ENCODE peak calls at places on chromosome 1, in ten cellular contexts. L, P, E, K, N, S, Y, Q, T and I are unnamed samples.

GRCh38 chr1:189313488-189313887 is 1164.2 kb downstream of the BRINP3 start:
- DNase-seq in L (peak; percentile 11), P (no peak), E (no peak), K (no peak), N (no peak), S (no peak), Y (no peak), Q (no peak), T (no peak), I (no peak)

GRCh38 chr1:247824023-247824422 is at the start of gene OR14A16:
- DNase-seq in L (no peak), P (no peak), E (no peak), K (no peak), N (no peak), S (no peak), Y (no peak), Q (no peak), T (no peak), I (no peak)

GRCh38 chr1:201713093-201713810 is 115.7 kb upstream of the IPO9 start:
- DNase-seq in L (peak; percentile 91), P (no peak), E (peak; percentile 100), K (peak; percentile 77), N (peak; percentile 99), S (peak; percentile 92), Y (no peak), Q (peak; percentile 94), T (peak; percentile 100), I (peak; percentile 100)

GRCh38 chr1:1115830-1116700 is at the start of gene C1orf159:
- DNase-seq in L (peak; percentile 96), P (peak; percentile 79), E (peak; percentile 98), K (peak; percentile 99), N (peak; percentile 96), S (peak; percentile 97), Y (peak; percentile 100), Q (peak; percentile 82), T (peak; percentile 99), I (peak; percentile 97)

GRCh38 chr1:921011-921837 is 2.5 kb upstream of the SAMD11 start:
- DNase-seq in L (peak; percentile 68), P (peak; percentile 63), E (peak; percentile 78), K (peak; percentile 92), N (peak; percentile 68), S (peak; percentile 70), Y (no peak), Q (no peak), T (no peak), I (peak; percentile 72)

GRCh38 chr1:222654849-222655248 is 37.0 kb downstream of the MIA3 start:
- DNase-seq in L (no peak), P (no peak), E (peak; percentile 14), K (no peak), N (peak; percentile 49), S (no peak), Y (peak; percentile 66), Q (no peak), T (no peak), I (no peak)

GRCh38 chr1:187977298-187977697 is 1148.5 kb downstream of the PLA2G4A start:
- DNase-seq in L (no peak), P (no peak), E (no peak), K (no peak), N (no peak), S (no peak), Y (no peak), Q (no peak), T (no peak), I (no peak)

GRCh38 chr1:151221616-151222015 is 23.3 kb downstream of the PIP5K1A start:
- DNase-seq in L (no peak), P (no peak), E (no peak), K (no peak), N (peak; percentile 23), S (no peak), Y (no peak), Q (no peak), T (no peak), I (peak; percentile 26)

GRCh38 chr1:116374340-116375164 is 1.5 kb downstream of the ATP1A1 start:
- DNase-seq in L (no peak), P (no peak), E (no peak), K (peak; percentile 50), N (no peak), S (no peak), Y (no peak), Q (no peak), T (no peak), I (no peak)

GRCh38 chr1:116372186-116372585 is 858 bp upstream of the ATP1A1 start:
- DNase-seq in L (no peak), P (no peak), E (no peak), K (no peak), N (no peak), S (no peak), Y (no peak), Q (no peak), T (no peak), I (no peak)

GRCh38 chr1:116375165-116375883 is 2.3 kb downstream of the ATP1A1 start:
- DNase-seq in L (no peak), P (no peak), E (peak; percentile 47), K (no peak), N (peak; percentile 53), S (no peak), Y (no peak), Q (no peak), T (no peak), I (peak; percentile 55)

GRCh38 chr1:116373451-116374339 is 651 bp downstream of the ATP1A1 start:
- DNase-seq in L (peak; percentile 38), P (no peak), E (peak; percentile 62), K (peak; percentile 82), N (peak; percentile 48), S (no peak), Y (peak; percentile 60), Q (no peak), T (peak; percentile 88), I (peak; percentile 67)

GRCh38 chr1:116372651-116373444 is at the start of gene ATP1A1:
- DNase-seq in L (peak; percentile 96), P (peak; percentile 64), E (peak; percentile 95), K (peak; percentile 99), N (peak; percentile 84), S (peak; percentile 91), Y (peak; percentile 97), Q (peak; percentile 54), T (peak; percentile 97), I (peak; percentile 93)
- TF ChIP-seq CTCF in L (no peak), P (no peak), E (no peak), K (no peak), N (no peak), S (no peak), Y (no peak), Q (no peak), T (no peak), I (no peak)

GRCh38 chr1:70358921-70359564 is 4.5 kb upstream of the ANKRD13C start:
- DNase-seq in L (no peak), P (no peak), E (no peak), K (no peak), N (peak; percentile 41), S (no peak), Y (peak; percentile 27), Q (no peak), T (no peak), I (no peak)

GRCh38 chr1:70353038-70353437 is 1.5 kb downstream of the ANKRD13C start:
- DNase-seq in L (no peak), P (no peak), E (no peak), K (no peak), N (no peak), S (no peak), Y (no peak), Q (no peak), T (no peak), I (no peak)

GRCh38 chr1:70353641-70354331 is 736 bp downstream of the ANKRD13C start:
- DNase-seq in L (peak; percentile 31), P (no peak), E (peak; percentile 61), K (no peak), N (peak; percentile 66), S (peak; percentile 49), Y (peak; percentile 15), Q (peak; percentile 58), T (no peak), I (peak; percentile 51)

GRCh38 chr1:70355111-70355407 is 537 bp upstream of the ANKRD13C start:
- DNase-seq in L (no peak), P (no peak), E (no peak), K (no peak), N (no peak), S (no peak), Y (no peak), Q (no peak), T (no peak), I (no peak)

DNA sequence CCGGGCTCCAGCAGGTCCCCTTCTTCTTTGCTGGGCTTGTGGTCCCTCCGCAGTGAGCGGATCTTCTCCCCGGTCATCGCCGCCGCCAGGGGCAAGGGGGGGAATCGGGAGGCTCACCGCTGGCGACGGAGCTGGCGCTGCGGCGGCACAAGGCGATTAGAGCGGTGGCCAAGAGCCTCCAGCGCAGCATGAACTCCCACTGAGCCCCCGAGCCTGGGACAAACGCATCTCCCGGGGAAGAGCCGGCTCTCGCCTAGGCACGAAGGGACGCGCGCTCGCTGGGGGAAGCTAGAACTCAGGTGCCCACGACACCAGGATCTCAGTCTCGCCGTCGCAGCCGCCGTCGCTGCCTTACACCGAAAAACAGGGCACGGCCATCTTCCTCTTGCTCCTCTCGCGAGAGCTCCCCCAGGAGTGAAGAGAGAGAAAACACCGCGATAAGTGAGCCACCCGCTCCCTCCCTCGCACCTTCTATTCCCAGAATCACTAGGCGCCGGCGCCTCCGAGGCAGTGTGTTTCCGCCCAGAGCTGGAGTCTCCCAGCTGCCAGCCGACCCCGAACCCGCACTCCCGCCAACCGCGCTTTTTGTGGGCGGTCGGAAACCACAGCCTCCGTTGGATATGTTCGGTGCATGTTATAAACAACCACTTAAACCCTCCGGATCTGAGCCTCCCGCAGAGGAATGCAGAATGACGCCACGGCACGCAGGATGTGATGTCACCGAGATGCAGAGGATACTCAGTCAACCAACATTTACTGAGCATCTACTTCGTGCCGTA is at the start of gene ANKRD13C:
- DNase-seq in L (peak; percentile 92), P (peak; percentile 67), E (peak; percentile 97), K (peak; percentile 97), N (peak; percentile 95), S (peak; percentile 92), Y (peak; percentile 89), Q (peak; percentile 71), T (peak; percentile 97), I (peak; percentile 97)
- TF ChIP-seq CTCF in L (no peak), P (no peak), E (no peak), K (peak; percentile 52), N (no peak), S (no peak), Y (no peak), Q (peak; percentile 8), T (no peak), I (no peak)

GRCh38 chr1:15064217-15064929 is 89.2 kb upstream of the TMEM51 start:
- DNase-seq in L (no peak), P (no peak), E (no peak), K (peak; percentile 58), N (no peak), S (peak; percentile 61), Y (no peak), Q (no peak), T (no peak), I (peak; percentile 46)

GRCh38 chr1:15063783-15064182 is 89.8 kb upstream of the TMEM51 start:
- DNase-seq in L (no peak), P (no peak), E (no peak), K (no peak), N (no peak), S (no peak), Y (no peak), Q (no peak), T (no peak), I (no peak)

GRCh38 chr1:15060104-15060503 is 93.4 kb upstream of the TMEM51 start:
- DNase-seq in L (no peak), P (no peak), E (no peak), K (no peak), N (no peak), S (no peak), Y (no peak), Q (no peak), T (no peak), I (no peak)

GRCh38 chr1:15063346-15063745 is 90.2 kb upstream of the TMEM51 start:
- DNase-seq in L (no peak), P (no peak), E (no peak), K (no peak), N (no peak), S (no peak), Y (no peak), Q (no peak), T (no peak), I (no peak)

DNA sequence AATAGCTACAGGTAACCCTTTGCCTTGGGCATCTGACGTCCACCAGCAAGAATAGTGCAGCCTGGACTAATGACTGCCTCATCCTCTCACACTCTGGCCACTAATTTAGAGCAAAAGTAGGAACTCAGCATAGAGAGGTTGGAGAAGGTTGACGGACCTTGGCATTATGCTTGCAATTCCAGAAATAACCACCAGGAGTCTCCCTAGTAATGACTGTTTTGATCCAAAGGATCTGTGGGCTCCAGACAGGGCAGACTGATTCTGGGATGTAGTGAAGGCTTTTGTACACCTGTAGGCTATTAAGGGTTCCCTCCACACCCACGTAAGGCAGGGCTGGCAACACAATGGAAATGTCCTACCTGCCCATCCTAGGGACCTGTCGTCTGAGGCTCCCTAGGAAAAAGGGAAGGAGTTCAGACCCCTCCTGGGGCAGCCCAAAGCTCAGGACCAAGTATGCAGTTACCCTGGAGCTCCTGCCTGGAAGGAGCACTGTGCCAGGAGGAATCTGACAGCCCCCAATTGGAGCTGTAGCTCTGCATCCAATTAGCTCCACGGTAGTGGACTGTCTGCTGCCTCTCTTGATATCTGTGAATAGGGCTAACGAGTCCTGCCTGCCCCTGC is 91.0 kb upstream of the TMEM51 start:
- DNase-seq in L (peak; percentile 8), P (no peak), E (no peak), K (peak; percentile 63), N (no peak), S (no peak), Y (no peak), Q (no peak), T (no peak), I (peak; percentile 24)
- TF ChIP-seq CTCF in L (peak; percentile 47), P (peak; percentile 21), E (peak; percentile 43), K (peak; percentile 83), N (peak; percentile 52), S (peak; percentile 9), Y (no peak), Q (peak; percentile 54), T (no peak), I (peak; percentile 55)

GRCh38 chr1:48688102-48688760 is 88.5 kb downstream of the BEND5 start:
- DNase-seq in L (peak; percentile 15), P (no peak), E (no peak), K (peak; percentile 65), N (peak; percentile 14), S (no peak), Y (no peak), Q (no peak), T (no peak), I (peak; percentile 16)
- TF ChIP-seq CTCF in L (peak; percentile 42), P (no peak), E (peak; percentile 16), K (peak; percentile 73), N (peak; percentile 33), S (no peak), Y (no peak), Q (peak; percentile 35), T (no peak), I (no peak)